ENCODE peak calls at places on chromosomes 16 and 17, in seven cellular contexts. L is stomach, N is upper lobe of right lung, R is heart left ventricle, G is mesendoderm, Y is Karpas-422, X is lung. J is an unnamed sample.

GRCh38 chr16:19143241-19143640 is 24.8 kb upstream of the SYT17 start:
- DNase-seq in L (no peak), N (no peak), R (no peak), G (no peak), Y (no peak), X (no peak), J (no peak)

GRCh38 chr17:57505841-57506240 is 239.3 kb downstream of the CCDC182 start:
- DNase-seq in L (no peak), N (no peak), R (no peak), G (no peak), Y (no peak), X (no peak), J (no peak)

GRCh38 chr17:50596191-50597037 is 35.9 kb downstream of the CACNA1G start:
- DNase-seq in L (no peak), N (no peak), R (no peak), G (peak; percentile 70), Y (no peak), X (no peak), J (no peak)

GRCh38 chr17:81464586-81464985 is 48.0 kb downstream of the ACTG1 start:
- DNase-seq in L (no peak), N (no peak), R (no peak), G (no peak), Y (no peak), X (no peak), J (no peak)

GRCh38 chr16:85313541-85314208 is 201.4 kb upstream of the CIBAR2 start:
- DNase-seq in L (no peak), N (no peak), R (no peak), G (no peak), Y (no peak), X (no peak), J (no peak)

GRCh38 chr16:50021509-50021908 is 3.5 kb upstream of the CNEP1R1 start:
- DNase-seq in L (no peak), N (no peak), R (no peak), G (peak; percentile 83), Y (peak; percentile 56), X (no peak), J (no peak)

GRCh38 chr17:82092995-82093751 is 4.9 kb downstream of the FASN start:
- DNase-seq in L (no peak), N (no peak), R (no peak), G (no peak), Y (no peak), X (no peak), J (no peak)

GRCh38 chr17:13113821-13114525 is 96.1 kb upstream of the ELAC2 start:
- DNase-seq in L (no peak), N (no peak), R (no peak), G (no peak), Y (no peak), X (no peak), J (no peak)

GRCh38 chr17:57120814-57121213 is 35.8 kb downstream of the AKAP1 start:
- DNase-seq in L (no peak), N (no peak), R (no peak), G (no peak), Y (no peak), X (no peak), J (no peak)

GRCh38 chr17:14351493-14351892 is 50.6 kb downstream of the HS3ST3B1 start:
- DNase-seq in L (no peak), N (no peak), R (no peak), G (no peak), Y (peak; percentile 91), X (no peak), J (no peak)

GRCh38 chr16:47644166-47644565 is 183.0 kb downstream of the PHKB start:
- DNase-seq in L (peak; percentile 28), N (no peak), R (no peak), G (no peak), Y (no peak), X (no peak), J (peak; percentile 16)

GRCh38 chr17:60149691-60150582 is at the start of gene CA4:
- DNase-seq in L (no peak), N (no peak), R (no peak), G (no peak), Y (no peak), X (no peak), J (no peak)

GRCh38 chr16:89847056-89847929 is 19.0 kb downstream of the SPIRE2 start:
- DNase-seq in L (no peak), N (no peak), R (no peak), G (no peak), Y (no peak), X (no peak), J (no peak)

GRCh38 chr17:19510903-19511302 is 22.8 kb upstream of the SLC47A1 start:
- DNase-seq in L (no peak), N (no peak), R (no peak), G (peak; percentile 26), Y (no peak), X (no peak), J (no peak)

GRCh38 chr16:85107083-85107482 is 5.2 kb downstream of the CIBAR2 start:
- DNase-seq in L (no peak), N (no peak), R (no peak), G (no peak), Y (no peak), X (no peak), J (no peak)

GRCh38 chr17:4610656-4611055 is 26.3 kb downstream of the SMTNL2 start:
- DNase-seq in L (no peak), N (no peak), R (no peak), G (no peak), Y (no peak), X (no peak), J (no peak)

GRCh38 chr17:1193300-1193699 is 13.5 kb upstream of the ABR start:
- DNase-seq in L (no peak), N (no peak), R (no peak), G (no peak), Y (no peak), X (no peak), J (no peak)

DNA sequence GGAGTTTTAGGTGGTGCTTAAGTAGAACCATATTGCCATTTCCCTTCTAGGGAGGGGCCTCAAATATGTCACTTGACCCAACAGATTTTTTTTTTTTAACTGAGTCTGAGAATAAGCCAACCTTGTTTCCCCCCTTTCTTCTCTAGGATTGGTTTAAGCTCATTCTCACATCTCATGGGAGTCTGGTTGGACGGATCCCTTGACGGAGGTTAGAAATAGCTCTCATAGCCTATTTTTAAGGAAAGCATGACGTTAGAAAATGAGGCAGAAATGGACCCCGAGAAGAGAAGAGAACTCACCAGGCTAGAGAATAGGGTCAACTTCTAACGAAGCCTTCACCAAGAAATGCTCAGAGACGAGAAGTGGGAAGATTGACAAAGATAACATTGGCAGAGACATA is 95.1 kb upstream of the ZFHX3 start:
- DNase-seq in L (no peak), N (no peak), R (peak; percentile 34), G (no peak), Y (no peak), X (no peak), J (no peak)
- H3K4me3 ChIP-seq in L (no peak overlapping the region), N (no peak overlapping the region), R (no peak overlapping the region), G (no peak overlapping the region), Y (no peak overlapping the region), X (no peak overlapping the region), J (no peak overlapping the region)

GRCh38 chr17:73875346-73875745 is 231.1 kb upstream of the SDK2 start:
- DNase-seq in L (no peak), N (no peak), R (no peak), G (no peak), Y (no peak), X (no peak), J (no peak)

GRCh38 chr17:73874008-73874407 is 229.8 kb upstream of the SDK2 start:
- DNase-seq in L (no peak), N (no peak), R (no peak), G (no peak), Y (no peak), X (no peak), J (no peak)

GRCh38 chr17:73877962-73878361 is 233.7 kb upstream of the SDK2 start:
- DNase-seq in L (no peak), N (no peak), R (no peak), G (no peak), Y (no peak), X (no peak), J (no peak)

GRCh38 chr17:73870035-73870434 is 225.8 kb upstream of the SDK2 start:
- DNase-seq in L (no peak), N (no peak), R (no peak), G (no peak), Y (no peak), X (no peak), J (no peak)

DNA sequence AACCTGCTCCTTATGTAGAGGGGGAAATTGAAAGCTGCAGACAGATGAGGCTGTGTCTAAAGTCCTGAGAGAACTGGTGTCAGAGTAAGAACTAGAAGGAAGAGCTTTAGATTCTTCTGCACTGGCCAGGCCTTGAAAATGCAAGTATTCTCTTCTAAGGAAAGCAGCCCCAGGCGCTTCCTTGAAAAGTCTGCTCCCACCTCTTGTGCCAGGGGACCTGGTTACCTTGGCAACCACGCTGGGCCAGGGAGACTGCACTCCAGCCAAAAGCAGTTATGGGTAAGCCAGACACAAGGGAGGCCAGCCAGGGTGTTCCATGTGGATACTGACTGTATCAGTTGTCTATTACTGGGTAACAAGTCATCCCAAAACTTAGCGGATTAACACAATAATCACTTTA is 228.6 kb upstream of the SDK2 start:
- DNase-seq in L (no peak), N (no peak), R (no peak), G (peak; percentile 73), Y (no peak), X (no peak), J (no peak)
- H3K36me3 ChIP-seq in L (no peaks in the 10 kb centered on the region), N (no peaks in the 10 kb centered on the region), R (no peaks in the 10 kb centered on the region), G (no peaks in the 10 kb centered on the region), Y (no peaks in the 10 kb centered on the region), X (no peaks in the 10 kb centered on the region), J (no peaks in the 10 kb centered on the region)

GRCh38 chr16:86825631-86826030 is 247.3 kb downstream of the FOXL1 start:
- DNase-seq in L (no peak), N (no peak), R (no peak), G (no peak), Y (no peak), X (no peak), J (no peak)

GRCh38 chr16:86823895-86824671 is 245.7 kb downstream of the FOXL1 start:
- DNase-seq in L (no peak), N (no peak), R (no peak), G (no peak), Y (no peak), X (no peak), J (no peak)

GRCh38 chr16:86826931-86827330 is 248.6 kb downstream of the FOXL1 start:
- DNase-seq in L (no peak), N (no peak), R (no peak), G (peak; percentile 56), Y (no peak), X (no peak), J (no peak)

GRCh38 chr16:86823125-86823524 is 244.8 kb downstream of the FOXL1 start:
- DNase-seq in L (no peak), N (no peak), R (no peak), G (no peak), Y (no peak), X (no peak), J (no peak)

GRCh38 chr16:86824751-86825310 is 246.5 kb downstream of the FOXL1 start:
- DNase-seq in L (no peak), N (no peak), R (no peak), G (peak; percentile 95), Y (no peak), X (no peak), J (no peak)
- H3K4me3 ChIP-seq in L (no peak overlapping the region), N (no peak overlapping the region), R (no peak overlapping the region), G (no peak overlapping the region), Y (no peak overlapping the region), X (no peak overlapping the region), J (no peak overlapping the region)

DNA sequence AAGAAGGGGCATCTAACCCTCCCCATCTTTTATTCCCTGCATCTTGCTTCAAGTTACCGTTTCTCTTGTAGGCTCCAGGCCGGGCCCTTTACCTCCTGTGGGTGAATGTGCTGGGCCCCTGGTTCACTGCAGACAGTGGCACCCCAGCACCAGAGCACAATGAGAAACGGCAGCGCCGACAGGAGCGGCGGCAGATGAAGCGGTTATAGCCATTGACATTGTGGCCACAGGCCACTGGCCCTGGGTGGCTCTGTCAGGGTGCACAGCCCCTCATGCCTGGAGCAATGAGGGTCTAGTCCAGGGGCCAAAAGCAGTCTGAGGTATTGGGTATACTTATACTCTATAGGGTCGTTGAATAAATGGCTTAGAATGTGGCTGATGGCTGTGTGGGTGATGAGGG is 2.0 kb downstream of the TMEM208 start:
- DNase-seq in L (no peak), N (no peak), R (no peak), G (no peak), Y (no peak), X (no peak), J (no peak)
- H3K36me3 ChIP-seq in L (peaks cover 60% of the 10 kb centered on the region), N (peaks cover 58% of the 10 kb centered on the region), R (peaks cover 59% of the 10 kb centered on the region), G (peaks cover 21% of the 10 kb centered on the region), Y (peaks cover 15% of the 10 kb centered on the region), X (peaks cover 8% of the 10 kb centered on the region), J (peaks cover 30% of the 10 kb centered on the region)

J was measured in BJ.